ENCODE peak calls at places on chromosomes 6 and 20, in five cellular contexts. K is activated CD4-positive, alpha-beta T cell treated with anti-CD3 and anti-CD28 coated beads, Interleukin-2, amount 50 U/mL, for 24 hours; I is NCI-H2029 treated with DMSO at 0.1 percent for 48 hours; O is ELR; P is epithelial cell of esophagus. G is an unnamed sample.

GRCh38 chr6:26408828-26409730 is 7.0 kb downstream of the BTN3A1 start:
- DNase-seq in O (no peak), P (no peak), I (no peak), K (no peak), G (no peak)

GRCh38 chr6:96943535-96943934 is 19.0 kb downstream of the KLHL32 start:
- DNase-seq in O (no peak), P (no peak), I (no peak), K (no peak), G (no peak)

GRCh38 chr6:169923468-169924464 is 172.3 kb downstream of the ERMARD start:
- DNase-seq in O (no peak), I (no peak), P (no peak), K (no peak), G (no peak)

GRCh38 chr20:37773260-37773825 is 79.5 kb downstream of the CTNNBL1 start:
- DNase-seq in P (peak), O (no peak), K (no peak), I (no peak), G (peak)

GRCh38 chr6:90436403-90436802 is 139.8 kb upstream of the BACH2 start:
- DNase-seq in O (no peak), P (no peak), K (no peak), I (no peak), G (peak)

GRCh38 chr20:59023616-59024015 is 4.4 kb downstream of the TUBB1 start:
- DNase-seq in I (no peak), K (no peak), P (no peak), O (no peak), G (no peak)

GRCh38 chr6:44054635-44055559 is 72.4 kb downstream of the MRPL14 start:
- DNase-seq in I (no peak), K (no peak), P (peak), O (peak), G (peak)

GRCh38 chr6:163419413-163420314 is 5.1 kb downstream of the QKI start:
- DNase-seq in P (no peak), O (peak), I (no peak), K (no peak), G (no peak)

GRCh38 chr6:155327326-155328073 is 13.2 kb upstream of the TFB1M start:
- DNase-seq in K (peak), P (peak), O (peak), I (peak), G (peak)